ENCODE peak calls at places on chromosomes 13 and 19, in nine cellular contexts. T, H, N, X, Q, Z, E, J and G are unnamed samples.

GRCh38 chr13:73767747-73768315 is 366.4 kb downstream of the KLF12 start:
- DNase-seq in N (no peak), H (no peak), T (no peak), Z (no peak), E (no peak), J (peak; percentile 13), X (peak; percentile 28), Q (no peak), G (no peak)

GRCh38 chr13:114105351-114106225 is 26.8 kb downstream of the RASA3 start:
- DNase-seq in N (no peak), E (no peak), H (no peak), T (no peak), X (no peak), Z (no peak), Q (peak; percentile 74), J (no peak), G (no peak)

GRCh38 chr19:39196860-39197562 is at the start of gene NCCRP1:
- DNase-seq in N (no peak), J (no peak), X (no peak), E (no peak), T (no peak), H (no peak), Q (no peak), Z (no peak), G (no peak)

GRCh38 chr13:43377149-43377548 is 353.8 kb downstream of the DNAJC15 start:
- DNase-seq in T (peak; percentile 10), N (no peak), J (no peak), X (no peak), Z (no peak), H (no peak), Q (no peak), E (no peak), G (no peak)

GRCh38 chr19:38569368-38569983 is 48.3 kb downstream of the MAP4K1 start:
- DNase-seq in T (no peak), Z (no peak), J (no peak), X (peak; percentile 58), H (no peak), N (no peak), Q (no peak), E (no peak), G (no peak)

GRCh38 chr13:31322702-31323101 is 122.9 kb downstream of the B3GLCT start:
- DNase-seq in E (no peak), Z (no peak), X (no peak), H (no peak), J (no peak), T (no peak), Q (no peak), N (no peak), G (no peak)

GRCh38 chr19:54345938-54346386 is 7.0 kb upstream of the LILRA4 start:
- DNase-seq in T (no peak), J (peak; percentile 73), X (peak; percentile 45), Z (no peak), H (no peak), E (no peak), Q (no peak), N (peak; percentile 57), G (peak; percentile 84)

GRCh38 chr19:16462757-16463250 is 9.0 kb downstream of the EPS15L1 start:
- DNase-seq in Q (peak; percentile 19), H (no peak), Z (no peak), J (no peak), E (no peak), X (no peak), N (no peak), T (peak; percentile 34), G (no peak)

GRCh38 chr13:27341616-27342015 is 71.0 kb downstream of the RASL11A start:
- DNase-seq in Q (no peak), X (no peak), H (no peak), T (no peak), Z (no peak), J (no peak), E (no peak), N (peak; percentile 43), G (no peak)

GRCh38 chr19:38331728-38332127 is 3.9 kb upstream of the CATSPERG start:
- DNase-seq in N (no peak), T (no peak), E (no peak), H (no peak), J (no peak), Q (no peak), Z (no peak), X (no peak), G (no peak)

GRCh38 chr13:94312511-94313191 is 166.8 kb downstream of the DCT start:
- DNase-seq in Q (no peak), J (no peak), Z (peak; percentile 67), H (no peak), N (no peak), E (no peak), X (peak; percentile 85), T (no peak), G (no peak)

GRCh38 chr19:35736913-35737886 is 5.1 kb downstream of the IGFLR1 start:
- DNase-seq in E (no peak), T (no peak), Z (no peak), H (no peak), X (no peak), J (peak; percentile 47), Q (no peak), N (no peak), G (no peak)

GRCh38 chr19:5698635-5699422 is 8.7 kb downstream of the RPL36 start:
- DNase-seq in Q (no peak), E (no peak), T (no peak), H (no peak), N (no peak), X (peak; percentile 12), J (no peak), Z (no peak), G (no peak)

GRCh38 chr19:39237200-39238184 is 7.3 kb downstream of the IFNL3 start:
- DNase-seq in N (peak; percentile 72), Z (peak; percentile 9), E (no peak), H (no peak), X (peak; percentile 83), T (no peak), J (peak; percentile 26), Q (no peak), G (peak; percentile 41)

GRCh38 chr13:100636441-100636840 is 38.2 kb downstream of the TMTC4 start:
- DNase-seq in E (no peak), N (no peak), X (no peak), H (peak; percentile 71), T (no peak), Z (peak; percentile 94), Q (no peak), J (no peak), G (no peak)

GRCh38 chr13:27920677-27921420 is 1.0 kb downstream of the PDX1 start:
- DNase-seq in T (peak; percentile 6), Z (peak; percentile 43), E (no peak), N (no peak), X (no peak), H (no peak), Q (peak; percentile 24), J (no peak), G (no peak)

GRCh38 chr19:1967087-1967608 is 26.2 kb downstream of the CSNK1G2 start:
- DNase-seq in X (no peak), H (no peak), E (no peak), Q (no peak), Z (no peak), T (no peak), J (no peak), N (no peak), G (no peak)

GRCh38 chr19:1644070-1644469 is 8.3 kb downstream of the TCF3 start:
- DNase-seq in T (no peak), Q (no peak), Z (no peak), E (no peak), N (no peak), J (no peak), X (no peak), H (no peak), G (no peak)

GRCh38 chr13:101763191-101763590 is 310.7 kb downstream of the ITGBL1 start:
- DNase-seq in T (no peak), X (no peak), J (no peak), H (no peak), E (no peak), Z (no peak), N (no peak), Q (peak; percentile 20), G (no peak)

GRCh38 chr19:40921005-40921897 is 39.2 kb upstream of the CYP2A7 start:
- DNase-seq in T (no peak), E (no peak), X (no peak), H (no peak), Z (no peak), J (no peak), Q (peak; percentile 67), N (no peak), G (no peak)

GRCh38 chr13:72390909-72391308 is 336.5 kb downstream of the MZT1 start:
- DNase-seq in H (no peak), X (no peak), T (no peak), E (no peak), J (no peak), Q (no peak), Z (no peak), N (no peak), G (no peak)

GRCh38 chr19:41702208-41702651 is 6.2 kb upstream of the CEACAM5 start:
- DNase-seq in E (no peak), H (no peak), N (no peak), Z (no peak), T (peak; percentile 33), X (no peak), Q (peak; percentile 75), J (no peak), G (no peak)

GRCh38 chr19:6963937-6964336 is 57.3 kb downstream of the MBD3L2B start:
- DNase-seq in H (no peak), T (no peak), E (no peak), N (peak; percentile 32), J (peak; percentile 24), Q (no peak), X (peak; percentile 21), Z (no peak), G (peak; percentile 3)

GRCh38 chr13:40113644-40114304 is 458.3 kb downstream of the COG6 start:
- DNase-seq in Q (peak; percentile 54), J (no peak), H (no peak), N (no peak), T (no peak), E (no peak), Z (no peak), X (no peak), G (no peak)